ENCODE peak calls at places on chromosomes 5 and 9, in seven cellular contexts. S is HCT116, C is HepG2, N is SK-N-SH, K is K562, W is GM12878, L is H1. G is an unnamed sample.
A peak's percentile ranks its signal among the peaks of the same experiment; 100 is the strongest.

GRCh38 chr5:80068237-80068636 is 33.1 kb downstream of the THBS4 start:
- DNase-seq in W (no peak), N (no peak), C (no peak), S (no peak), K (no peak), L (no peak), G (no peak)

GRCh38 chr5:89968870-89969472 is 440.6 kb downstream of the CETN3 start:
- DNase-seq in L (no peak), W (no peak), K (no peak), C (no peak), S (no peak), N (no peak), G (no peak)

GRCh38 chr5:172740483-172741205 is 30.4 kb downstream of the DUSP1 start:
- DNase-seq in S (no peak), L (no peak), C (no peak), N (no peak), W (no peak), K (no peak), G (no peak)

GRCh38 chr9:124197177-124198095 is 60.3 kb upstream of the NEK6 start:
- DNase-seq in L (no peak), N (no peak), S (no peak), K (no peak), C (no peak), W (peak; percentile 95), G (no peak)

GRCh38 chr9:132090771-132091170 is 11.1 kb upstream of the MED27 start:
- DNase-seq in C (no peak), N (no peak), W (no peak), S (no peak), L (no peak), K (no peak), G (no peak)

GRCh38 chr5:173781826-173782670 is 106.1 kb upstream of the CPEB4 start:
- DNase-seq in W (peak; percentile 32), L (no peak), C (no peak), N (peak; percentile 54), S (no peak), K (peak; percentile 72), G (no peak)

GRCh38 chr9:588952-589351 is 252.5 kb upstream of the DMRT1 start:
- DNase-seq in C (no peak), W (no peak), N (no peak), L (no peak), K (no peak), S (no peak), G (no peak)

GRCh38 chr9:14992025-14992424 is 81.8 kb upstream of the FREM1 start:
- DNase-seq in S (no peak), W (no peak), L (no peak), N (no peak), C (no peak), K (no peak), G (no peak)

GRCh38 chr9:27157736-27158135 is 48.7 kb downstream of the TEK start:
- DNase-seq in K (no peak), L (no peak), W (no peak), N (no peak), S (no peak), C (no peak), G (no peak)

GRCh38 chr5:109143001-109143400 is 266.8 kb downstream of the PJA2 start:
- DNase-seq in N (no peak), K (no peak), S (no peak), L (no peak), W (no peak), C (no peak), G (no peak)

GRCh38 chr9:103942652-103943051 is 151.5 kb upstream of the SMC2 start:
- DNase-seq in C (no peak), S (no peak), N (no peak), L (no peak), W (no peak), K (no peak), G (no peak)

GRCh38 chr9:89734561-89734960 is 129.7 kb downstream of the GADD45G start:
- DNase-seq in C (no peak), L (no peak), S (no peak), K (no peak), N (no peak), W (no peak), G (no peak)

GRCh38 chr9:18795947-18796705 is 236.9 kb downstream of the SAXO1 start:
- DNase-seq in C (no peak), K (no peak), L (no peak), N (no peak), W (no peak), S (no peak), G (no peak)

GRCh38 chr5:175854231-175855040 is 16.9 kb upstream of the CPLX2 start:
- DNase-seq in C (peak; percentile 98), W (no peak), K (no peak), S (no peak), L (no peak), N (peak; percentile 68), G (no peak)

GRCh38 chr5:125011419-125011818 is 265.0 kb upstream of the ZNF608 start:
- DNase-seq in W (no peak), K (no peak), N (no peak), S (no peak), L (no peak), C (peak; percentile 5), G (no peak)

GRCh38 chr5:67156976-67157583 is 39.5 kb downstream of the CD180 start:
- DNase-seq in L (no peak), S (peak; percentile 29), N (peak; percentile 57), K (peak; percentile 48), C (peak; percentile 22), W (no peak), G (no peak)

GRCh38 chr9:22238809-22239684 is 207.6 kb upstream of the DMRTA1 start:
- DNase-seq in N (no peak), L (no peak), K (no peak), S (peak; percentile 37), W (no peak), C (peak; percentile 40), G (no peak)

DNA sequence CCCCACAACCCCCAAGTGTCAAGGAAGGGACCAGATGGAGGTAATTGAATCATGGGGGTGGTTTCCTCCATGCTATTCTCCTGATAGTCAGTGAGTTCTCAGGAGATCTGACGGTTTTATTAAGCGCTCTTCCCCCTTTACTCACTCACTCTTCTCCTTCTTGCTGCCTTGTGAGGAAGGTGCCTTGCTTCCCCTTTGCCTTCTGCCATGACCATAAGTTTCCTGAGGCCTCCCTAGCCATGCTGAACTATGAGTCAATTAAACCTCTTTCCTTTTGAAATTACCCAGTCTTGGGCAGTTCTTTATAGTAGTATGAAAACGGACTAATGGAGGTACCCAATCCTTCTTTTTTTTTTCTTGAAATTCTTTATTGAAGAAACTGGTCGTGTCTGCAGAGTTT is 2.2 kb upstream of the CEP120 start:
- DNase-seq in N (no peak), C (no peak), L (no peak), K (no peak), S (no peak), W (no peak), G (no peak)
- TF ChIP-seq YY1 in N (no peak), C (no peak), L (no peak), K (no peak), S (no peak), W (no peak), G (no peak)

GRCh38 chr5:2756211-2756746 is 4.8 kb upstream of the IRX2 start:
- DNase-seq in N (no peak), K (no peak), L (no peak), W (no peak), S (no peak), C (no peak), G (no peak)
- H3K4me3 ChIP-seq in N (peak overlapping the region; percentile 16), K (no peak overlapping the region), L (peak overlapping the region; percentile 75), W (no peak overlapping the region), S (no peak overlapping the region), C (no peak overlapping the region), G (peak overlapping the region; percentile 56)

GRCh38 chr5:150567031-150567680 is 59.2 kb downstream of the NDST1 start:
- DNase-seq in C (no peak), W (no peak), N (no peak), K (no peak), L (no peak), S (no peak), G (no peak)

GRCh38 chr5:150570333-150570732 is 62.4 kb downstream of the NDST1 start:
- DNase-seq in N (peak; percentile 87), K (no peak), C (no peak), S (no peak), L (no peak), W (no peak), G (no peak)

GRCh38 chr5:150571836-150572235 is 63.9 kb downstream of the NDST1 start:
- DNase-seq in L (no peak), W (no peak), K (no peak), N (no peak), S (no peak), C (no peak), G (no peak)

GRCh38 chr5:150565868-150566267 is 57.9 kb downstream of the NDST1 start:
- DNase-seq in L (no peak), C (no peak), N (no peak), S (no peak), K (no peak), W (no peak), G (no peak)

DNA sequence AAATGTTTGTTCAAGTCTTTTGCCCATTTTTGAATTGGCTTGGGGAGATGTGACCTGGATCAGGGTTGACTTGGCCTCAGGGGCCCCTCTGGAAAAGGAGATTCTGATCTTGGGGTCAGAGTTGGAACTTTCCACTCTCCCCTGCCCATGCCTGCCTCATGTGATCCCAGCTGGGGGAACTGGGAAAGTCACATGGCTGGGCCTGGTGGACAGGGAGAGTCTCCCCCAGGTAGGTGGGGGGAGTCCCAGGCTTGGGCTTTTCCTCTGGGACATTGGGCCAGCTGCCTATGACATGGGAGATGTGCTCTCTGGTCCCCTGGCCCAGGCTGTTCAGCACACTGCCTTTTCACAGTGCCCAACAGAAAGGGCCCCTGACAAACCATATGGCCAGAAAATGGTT is 60.7 kb downstream of the NDST1 start:
- DNase-seq in S (no peak), W (no peak), L (no peak), C (no peak), N (no peak), K (no peak), G (no peak)
- TF ChIP-seq YY1 in S (no peak), W (no peak), L (no peak), C (no peak), N (no peak), K (no peak), G (no peak)

GRCh38 chr9:130845901-130846381 is 10.9 kb downstream of the ABL1 start:
- DNase-seq in L (no peak), N (peak; percentile 32), K (peak; percentile 96), C (no peak), W (no peak), S (no peak), G (no peak)
- H3K4me3 ChIP-seq in L (no peak overlapping the region), N (peak overlapping the region; percentile 55), K (no peak overlapping the region), C (no peak overlapping the region), W (no peak overlapping the region), S (no peak overlapping the region), G (no peak overlapping the region)

GRCh38 chr5:8150791-8151190 is 281.8 kb downstream of the MTRR start:
- DNase-seq in K (no peak), S (no peak), W (no peak), N (no peak), C (no peak), L (no peak), G (no peak)
- TF ChIP-seq YY1 in K (no peak), S (no peak), W (no peak), N (no peak), C (no peak), L (no peak), G (no peak)

GRCh38 chr5:40915341-40915926 is 6.1 kb downstream of the C7 start:
- DNase-seq in L (no peak), W (no peak), N (no peak), C (no peak), S (no peak), K (no peak), G (no peak)
- H3K4me3 ChIP-seq in L (no peak overlapping the region), W (no peak overlapping the region), N (no peak overlapping the region), C (no peak overlapping the region), S (no peak overlapping the region), K (no peak overlapping the region), G (no peak overlapping the region)